ENCODE peak calls at places on chromosome 2, in five cellular contexts. T, A, F, M and G are unnamed samples. For H3K36me3, the result is how much of the 10 kb centered on the place peaks cover.

GRCh38 chr2:176546550-176546949 is 277.3 kb downstream of the MTX2 start:
- DNase-seq in T (no peak), A (no peak), F (no peak), M (no peak), G (no peak)

GRCh38 chr2:237734905-237735623 is 63.5 kb upstream of the RBM44 start:
- DNase-seq in T (no peak), A (no peak), F (no peak), M (no peak), G (no peak)

GRCh38 chr2:85541753-85542457 is 2.9 kb downstream of the MAT2A start:
- DNase-seq in T (no peak), A (no peak), F (no peak), M (no peak), G (no peak)

GRCh38 chr2:236769981-236770671 is 200.5 kb downstream of the ACKR3 start:
- DNase-seq in T (no peak), A (no peak), F (peak), M (peak), G (peak)

GRCh38 chr2:82731824-82732223 is 1727.3 kb downstream of the SUCLG1 start:
- DNase-seq in T (no peak), A (no peak), F (no peak), M (no peak), G (no peak)

GRCh38 chr2:174328309-174329156 is 6.2 kb upstream of the SP9 start:
- DNase-seq in T (no peak), A (peak), F (no peak), M (no peak), G (no peak)

GRCh38 chr2:71896385-71897144 is 251.1 kb downstream of the CYP26B1 start:
- DNase-seq in T (no peak), A (no peak), F (no peak), M (no peak), G (no peak)

GRCh38 chr2:241903121-241904010 is 33.8 kb downstream of the RTP5 start:
- DNase-seq in T (no peak), A (no peak), F (no peak), M (no peak), G (no peak)

GRCh38 chr2:139885921-139886498 is 1105.8 kb upstream of the NXPH2 start:
- DNase-seq in T (no peak), A (no peak), F (no peak), M (no peak), G (no peak)

GRCh38 chr2:223058952-223059716 is 7.1 kb downstream of the KCNE4 start:
- DNase-seq in T (no peak), A (no peak), F (no peak), M (no peak), G (peak)

GRCh38 chr2:20033341-20033740 is 18.1 kb downstream of the LAPTM4A start:
- DNase-seq in T (no peak), A (no peak), F (no peak), M (no peak), G (no peak)

GRCh38 chr2:188280811-188281222 is 10.9 kb upstream of the GULP1 start:
- DNase-seq in T (no peak), A (no peak), F (no peak), M (no peak), G (no peak)

GRCh38 chr2:108403494-108403893 is 25.7 kb downstream of the SULT1C4 start:
- DNase-seq in T (no peak), A (no peak), F (peak), M (peak), G (peak)

DNA sequence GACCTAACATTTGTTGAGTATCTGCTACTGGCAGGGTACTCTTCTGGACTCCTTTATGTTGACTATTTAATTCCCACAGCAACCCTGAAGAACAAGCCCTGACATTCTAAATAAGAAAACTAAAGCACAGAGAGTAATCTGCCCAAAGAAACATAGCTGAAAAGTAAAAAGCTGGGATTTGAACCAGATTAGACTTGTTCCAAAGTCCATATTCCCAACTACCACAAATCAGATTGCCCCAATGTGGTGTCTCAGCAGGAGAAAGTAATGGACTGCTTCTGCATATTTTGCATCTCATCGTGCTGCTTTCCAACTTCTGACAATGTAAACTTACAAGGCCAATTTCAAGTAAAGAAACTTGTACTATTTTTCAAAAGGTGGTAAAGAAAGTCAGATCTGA is 56.5 kb downstream of the SEPTIN10 start:
- DNase-seq in T (no peak), A (no peak), F (no peak), M (no peak), G (no peak)
- H3K36me3 ChIP-seq in T (under half), A (under half), F (under half), M (under half), G (under half)

GRCh38 chr2:230181245-230181644 is 38.5 kb downstream of the SP110 start:
- DNase-seq in T (no peak), A (no peak), F (no peak), M (no peak), G (no peak)

GRCh38 chr2:230179907-230180306 is 39.9 kb downstream of the SP110 start:
- DNase-seq in T (no peak), A (no peak), F (no peak), M (peak), G (no peak)

GRCh38 chr2:230176996-230177395 is 42.8 kb downstream of the SP110 start:
- DNase-seq in T (no peak), A (no peak), F (no peak), M (no peak), G (no peak)

GRCh38 chr2:230174466-230174865 is 45.3 kb downstream of the SP110 start:
- DNase-seq in T (no peak), A (no peak), F (no peak), M (no peak), G (no peak)

GRCh38 chr2:230179086-230179485 is 40.7 kb downstream of the SP110 start:
- DNase-seq in T (no peak), A (no peak), F (no peak), M (no peak), G (no peak)
- H3K36me3 ChIP-seq in T (under half), A (under half), F (under half), M (under half), G (under half)

GRCh38 chr2:136139601-136140000 is 21.7 kb upstream of the CXCR4 start:
- DNase-seq in T (no peak), A (peak), F (no peak), M (no peak), G (no peak)
- H3K36me3 ChIP-seq in T (under half), A (under half), F (under half), M (under half), G (under half)

GRCh38 chr2:88831792-88832248 is 140.3 kb downstream of the RPIA start:
- DNase-seq in T (peak), A (peak), F (peak), M (peak), G (peak)
- H3K36me3 ChIP-seq in T (under half), A (under half), F (under half), M (under half), G (under half)

GRCh38 chr2:24958411-24958935 is 13.3 kb downstream of the DNAJC27 start:
- DNase-seq in T (no peak), A (no peak), F (no peak), M (no peak), G (no peak)

GRCh38 chr2:24957976-24958375 is 13.8 kb downstream of the DNAJC27 start:
- DNase-seq in T (no peak), A (no peak), F (no peak), M (no peak), G (no peak)

GRCh38 chr2:24955232-24955631 is 16.5 kb downstream of the DNAJC27 start:
- DNase-seq in T (no peak), A (no peak), F (no peak), M (no peak), G (no peak)

GRCh38 chr2:24959761-24960160 is 12.0 kb downstream of the DNAJC27 start:
- DNase-seq in T (no peak), A (no peak), F (no peak), M (no peak), G (no peak)

DNA sequence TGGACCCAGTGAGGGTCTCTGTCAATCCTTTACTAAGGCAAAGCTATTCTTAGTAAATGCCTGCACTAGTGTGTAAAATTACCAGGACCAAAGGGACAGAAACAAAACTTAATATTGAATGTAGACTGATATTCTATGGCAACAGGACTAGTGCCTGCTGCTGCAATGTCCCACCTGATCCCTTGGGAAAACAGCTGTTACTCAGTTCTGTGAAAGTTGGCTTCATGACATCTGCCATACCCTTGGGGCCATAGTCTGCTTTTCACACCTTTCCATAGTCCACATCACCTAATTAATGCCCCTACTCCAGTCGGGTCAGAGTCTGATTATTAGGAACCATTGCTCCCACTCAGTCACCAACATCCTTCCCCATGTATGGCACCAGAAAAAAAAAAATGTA is 14.5 kb downstream of the DNAJC27 start:
- DNase-seq in T (no peak), A (no peak), F (no peak), M (no peak), G (no peak)
- H3K36me3 ChIP-seq in T (under half), A (under half), F (under half), M (under half), G (under half)

GRCh38 chr2:210432633-210433032 is 43.9 kb downstream of the LANCL1 start:
- DNase-seq in T (no peak), A (no peak), F (no peak), M (no peak), G (no peak)
- H3K36me3 ChIP-seq in T (under half), A (under half), F (under half), M (under half), G (under half)

GRCh38 chr2:240131941-240132650 is 4.0 kb downstream of the COPS9 start:
- DNase-seq in T (peak), A (no peak), F (no peak), M (no peak), G (peak)

GRCh38 chr2:240134466-240134865 is 1.6 kb downstream of the COPS9 start:
- DNase-seq in T (no peak), A (no peak), F (no peak), M (no peak), G (no peak)

GRCh38 chr2:240134956-240135520 is 1.1 kb downstream of the COPS9 start:
- DNase-seq in T (peak), A (no peak), F (no peak), M (no peak), G (no peak)

GRCh38 chr2:240132651-240132980 is 3.5 kb downstream of the COPS9 start:
- DNase-seq in T (peak), A (no peak), F (no peak), M (no peak), G (no peak)

GRCh38 chr2:240133401-240133800 is 2.7 kb downstream of the COPS9 start:
- DNase-seq in T (peak), A (no peak), F (no peak), M (no peak), G (no peak)
- H3K36me3 ChIP-seq in T (under half), A (under half), F (under half), M (half or more), G (half or more)

DNA sequence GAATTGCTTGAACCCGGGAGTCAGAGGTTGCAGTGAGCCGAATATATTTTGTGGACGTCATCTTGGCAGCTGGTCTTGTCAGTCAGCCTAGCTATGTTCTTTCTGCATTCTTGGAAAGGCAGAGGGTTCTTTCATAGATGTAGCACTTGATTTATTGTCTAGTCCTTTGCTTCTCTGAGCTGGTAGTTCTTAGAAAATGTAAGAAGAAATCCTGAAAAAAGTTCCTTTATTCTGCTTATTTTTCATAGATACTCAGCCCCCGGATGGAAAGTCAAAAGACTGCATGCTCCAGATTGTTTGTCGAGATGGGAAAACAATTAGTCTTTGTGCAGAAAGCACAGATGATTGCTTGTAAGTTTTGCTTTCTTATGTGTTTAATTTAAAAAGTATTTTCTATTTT is 21.3 kb downstream of the PLEKHB2 start:
- DNase-seq in T (no peak), A (no peak), F (no peak), M (no peak), G (no peak)
- H3K36me3 ChIP-seq in T (under half), A (under half), F (under half), M (half or more), G (under half)

DNA sequence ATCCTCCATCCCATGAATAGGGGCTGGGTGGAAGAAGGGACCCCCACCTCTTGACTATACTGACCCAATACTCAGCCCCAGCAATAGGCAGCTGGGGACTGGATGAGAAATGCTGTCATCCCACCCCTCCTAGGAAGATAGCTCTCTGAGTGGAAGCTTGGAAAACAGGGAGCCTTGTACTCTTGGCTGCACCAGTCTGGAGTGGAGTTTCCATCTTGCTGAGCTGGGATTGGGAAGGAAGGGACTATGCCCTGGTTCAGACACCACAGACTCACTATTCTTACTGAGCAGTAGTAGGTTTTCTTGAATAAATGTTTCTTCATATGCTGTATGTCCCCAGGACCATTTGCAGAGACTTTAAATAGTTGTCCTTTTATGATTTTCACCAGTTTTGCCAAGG is 7.4 kb downstream of the DCAF17 start:
- DNase-seq in T (no peak), A (no peak), F (no peak), M (no peak), G (no peak)
- H3K36me3 ChIP-seq in T (under half), A (under half), F (under half), M (half or more), G (under half)